ENCODE peak calls at places on chromosomes 7 and 10, in five cellular contexts. One of them, this sample, is unnamed.

GRCh38 chr10:50358925-50359687 is 107.8 kb upstream of the ASAH2 start:
- DNase-seq in mesenchymal stem cell: no peak
- DNase-seq in H1: no peak
- DNase-seq in neuronal stem cell: no peak
- DNase-seq in H9: no peak
- DNase-seq in this sample: no peak

GRCh38 chr7:122256036-122256805 is 48.3 kb downstream of the FEZF1 start:
- DNase-seq in mesenchymal stem cell: no peak
- DNase-seq in neuronal stem cell: no peak
- DNase-seq in H1: no peak
- DNase-seq in H9: no peak
- DNase-seq in this sample: no peak

GRCh38 chr10:132468201-132468600 is 69.4 kb upstream of the INPP5A start:
- DNase-seq in H1: no peak
- DNase-seq in neuronal stem cell: no peak
- DNase-seq in mesenchymal stem cell: no peak
- DNase-seq in H9: no peak
- DNase-seq in this sample: no peak

GRCh38 chr10:86687750-86688149 is 19.4 kb downstream of the LDB3 start:
- DNase-seq in H1: no peak
- DNase-seq in neuronal stem cell: no peak
- DNase-seq in H9: no peak
- DNase-seq in mesenchymal stem cell: peak; percentile 73
- DNase-seq in this sample: peak; percentile 12

GRCh38 chr10:126839094-126839761 is 66.0 kb upstream of the DOCK1 start:
- DNase-seq in neuronal stem cell: no peak
- DNase-seq in H9: no peak
- DNase-seq in H1: no peak
- DNase-seq in mesenchymal stem cell: no peak
- DNase-seq in this sample: no peak

GRCh38 chr10:73793456-73793855 is 8.1 kb downstream of the ZSWIM8 start:
- DNase-seq in H1: no peak
- DNase-seq in mesenchymal stem cell: no peak
- DNase-seq in neuronal stem cell: no peak
- DNase-seq in H9: no peak
- DNase-seq in this sample: no peak

GRCh38 chr7:80869821-80870751 is 48.8 kb downstream of the SEMA3C start:
- DNase-seq in H9: no peak
- DNase-seq in mesenchymal stem cell: no peak
- DNase-seq in H1: no peak
- DNase-seq in neuronal stem cell: no peak
- DNase-seq in this sample: peak; percentile 46

GRCh38 chr7:33039257-33039904 is 23.2 kb downstream of the NT5C3A start:
- DNase-seq in mesenchymal stem cell: peak; percentile 59
- DNase-seq in neuronal stem cell: no peak
- DNase-seq in H9: no peak
- DNase-seq in H1: no peak
- DNase-seq in this sample: no peak

GRCh38 chr10:47287805-47288204 is 12.2 kb upstream of the GDF10 start:
- DNase-seq in mesenchymal stem cell: no peak
- DNase-seq in H1: no peak
- DNase-seq in neuronal stem cell: no peak
- DNase-seq in H9: no peak
- DNase-seq in this sample: no peak

GRCh38 chr10:91796332-91797076 is 1.7 kb upstream of the TNKS2 start:
- DNase-seq in H9: peak; percentile 66
- DNase-seq in H1: no peak
- DNase-seq in neuronal stem cell: no peak
- DNase-seq in mesenchymal stem cell: peak; percentile 21
- DNase-seq in this sample: peak; percentile 38

GRCh38 chr10:124674768-124675222 is 69.4 kb downstream of the FAM53B start:
- DNase-seq in H9: no peak
- DNase-seq in mesenchymal stem cell: no peak
- DNase-seq in H1: no peak
- DNase-seq in neuronal stem cell: no peak
- DNase-seq in this sample: no peak

GRCh38 chr10:37707829-37708578 is 149.4 kb downstream of the ZNF248 start:
- DNase-seq in neuronal stem cell: no peak
- DNase-seq in H1: no peak
- DNase-seq in mesenchymal stem cell: no peak
- DNase-seq in H9: no peak
- DNase-seq in this sample: no peak

GRCh38 chr10:43026039-43026973 is 50.6 kb upstream of the RET start:
- DNase-seq in H9: peak; percentile 83
- DNase-seq in H1: no peak
- DNase-seq in neuronal stem cell: no peak
- DNase-seq in mesenchymal stem cell: no peak
- DNase-seq in this sample: peak; percentile 81

GRCh38 chr10:132292972-132293415 is 14.8 kb downstream of the STK32C start:
- DNase-seq in H9: no peak
- DNase-seq in mesenchymal stem cell: no peak
- DNase-seq in neuronal stem cell: no peak
- DNase-seq in H1: no peak
- DNase-seq in this sample: no peak

GRCh38 chr10:104127411-104127810 is 5.4 kb downstream of the SFR1 start:
- DNase-seq in H9: peak; percentile 62
- DNase-seq in H1: no peak
- DNase-seq in mesenchymal stem cell: no peak
- DNase-seq in neuronal stem cell: peak; percentile 8
- DNase-seq in this sample: no peak

GRCh38 chr7:57774300-57774699 is 324.3 kb downstream of the ZNF716 start:
- DNase-seq in H9: no peak
- DNase-seq in H1: no peak
- DNase-seq in neuronal stem cell: no peak
- DNase-seq in mesenchymal stem cell: no peak
- DNase-seq in this sample: no peak

GRCh38 chr10:132247943-132248342 is 59.8 kb downstream of the STK32C start:
- DNase-seq in H9: no peak
- DNase-seq in mesenchymal stem cell: no peak
- DNase-seq in neuronal stem cell: no peak
- DNase-seq in H1: no peak
- DNase-seq in this sample: no peak

GRCh38 chr10:98236866-98237265 is 31.1 kb downstream of the LOXL4 start:
- DNase-seq in neuronal stem cell: no peak
- DNase-seq in mesenchymal stem cell: no peak
- DNase-seq in H9: no peak
- DNase-seq in H1: no peak
- DNase-seq in this sample: no peak

GRCh38 chr10:114400091-114400490 is 4.2 kb downstream of the AFAP1L2 start:
- DNase-seq in neuronal stem cell: no peak
- DNase-seq in H1: no peak
- DNase-seq in H9: no peak
- DNase-seq in mesenchymal stem cell: peak; percentile 89
- DNase-seq in this sample: no peak

GRCh38 chr10:22316286-22317120 is at the start of gene COMMD3:
- DNase-seq in mesenchymal stem cell: peak; percentile 90
- DNase-seq in H9: peak; percentile 77
- DNase-seq in H1: no peak
- DNase-seq in neuronal stem cell: peak; percentile 90
- DNase-seq in this sample: peak; percentile 93

GRCh38 chr7:142886866-142887265 is 1.3 kb upstream of the TRPV6 start:
- DNase-seq in H9: peak; percentile 8
- DNase-seq in neuronal stem cell: no peak
- DNase-seq in mesenchymal stem cell: no peak
- DNase-seq in H1: no peak
- DNase-seq in this sample: no peak

GRCh38 chr7:106111671-106112117 is 418 bp downstream of the SYPL1 start:
- DNase-seq in mesenchymal stem cell: peak; percentile 73
- DNase-seq in H9: no peak
- DNase-seq in H1: no peak
- DNase-seq in neuronal stem cell: no peak
- DNase-seq in this sample: peak; percentile 66

GRCh38 chr7:85776691-85777363 is 590.0 kb upstream of the SEMA3D start:
- DNase-seq in H1: no peak
- DNase-seq in H9: no peak
- DNase-seq in mesenchymal stem cell: no peak
- DNase-seq in neuronal stem cell: no peak
- DNase-seq in this sample: no peak

GRCh38 chr7:1819258-1819841 is 149.3 kb downstream of the ELFN1 start:
- DNase-seq in mesenchymal stem cell: no peak
- DNase-seq in neuronal stem cell: no peak
- DNase-seq in H1: no peak
- DNase-seq in H9: no peak
- DNase-seq in this sample: no peak

GRCh38 chr10:5606864-5607263 is 59.5 kb downstream of the ASB13 start:
- DNase-seq in mesenchymal stem cell: no peak
- DNase-seq in neuronal stem cell: no peak
- DNase-seq in H1: no peak
- DNase-seq in H9: no peak
- DNase-seq in this sample: no peak

GRCh38 chr7:142110098-142110497 is 1.4 kb upstream of the MGAM2 start:
- DNase-seq in H1: no peak
- DNase-seq in H9: no peak
- DNase-seq in mesenchymal stem cell: no peak
- DNase-seq in neuronal stem cell: no peak
- DNase-seq in this sample: no peak

GRCh38 chr10:91804126-91804510 is 5.9 kb downstream of the TNKS2 start:
- DNase-seq in H1: no peak
- DNase-seq in mesenchymal stem cell: no peak
- DNase-seq in H9: no peak
- DNase-seq in neuronal stem cell: no peak
- DNase-seq in this sample: no peak

GRCh38 chr7:37540917-37541316 is 92.3 kb upstream of the ELMO1 start:
- DNase-seq in mesenchymal stem cell: no peak
- DNase-seq in H9: no peak
- DNase-seq in neuronal stem cell: no peak
- DNase-seq in H1: no peak
- DNase-seq in this sample: no peak

GRCh38 chr7:16315280-16315679 is 106.1 kb downstream of the CRPPA start:
- DNase-seq in H1: no peak
- DNase-seq in neuronal stem cell: no peak
- DNase-seq in mesenchymal stem cell: no peak
- DNase-seq in H9: no peak
- DNase-seq in this sample: no peak

GRCh38 chr10:100739516-100740368 is 5.6 kb upstream of the PAX2 start:
- DNase-seq in H1: no peak
- DNase-seq in mesenchymal stem cell: no peak
- DNase-seq in neuronal stem cell: no peak
- DNase-seq in H9: peak; percentile 76
- DNase-seq in this sample: no peak

GRCh38 chr7:1005303-1005702 is 22.3 kb downstream of the CYP2W1 start:
- DNase-seq in neuronal stem cell: no peak
- DNase-seq in mesenchymal stem cell: no peak
- DNase-seq in H9: no peak
- DNase-seq in H1: no peak
- DNase-seq in this sample: no peak

GRCh38 chr7:137985253-137985896 is 16.5 kb downstream of the CREB3L2 start:
- DNase-seq in neuronal stem cell: no peak
- DNase-seq in mesenchymal stem cell: no peak
- DNase-seq in H9: no peak
- DNase-seq in H1: no peak
- DNase-seq in this sample: peak; percentile 78

GRCh38 chr10:95860486-95861040 is 47.2 kb upstream of the CC2D2B start:
- DNase-seq in neuronal stem cell: no peak
- DNase-seq in mesenchymal stem cell: no peak
- DNase-seq in H1: no peak
- DNase-seq in H9: no peak
- DNase-seq in this sample: no peak

GRCh38 chr7:93331706-93332105 is 99.5 kb downstream of the VPS50 start:
- DNase-seq in neuronal stem cell: no peak
- DNase-seq in H1: no peak
- DNase-seq in H9: no peak
- DNase-seq in mesenchymal stem cell: no peak
- DNase-seq in this sample: no peak

GRCh38 chr10:123236122-123236521 is 81.9 kb downstream of the BUB3 start:
- DNase-seq in neuronal stem cell: no peak
- DNase-seq in H1: no peak
- DNase-seq in mesenchymal stem cell: no peak
- DNase-seq in H9: no peak
- DNase-seq in this sample: no peak

GRCh38 chr10:56586391-56586790 is 225.3 kb upstream of the ZWINT start:
- DNase-seq in H1: no peak
- DNase-seq in mesenchymal stem cell: no peak
- DNase-seq in neuronal stem cell: peak; percentile 26
- DNase-seq in H9: peak; percentile 41
- DNase-seq in this sample: no peak

GRCh38 chr10:86775056-86775858 is 18.8 kb downstream of the BMPR1A start:
- DNase-seq in H1: no peak
- DNase-seq in neuronal stem cell: no peak
- DNase-seq in mesenchymal stem cell: peak; percentile 85
- DNase-seq in H9: no peak
- DNase-seq in this sample: peak; percentile 2

GRCh38 chr7:47633134-47633533 is 51.2 kb upstream of the TNS3 start:
- DNase-seq in H9: no peak
- DNase-seq in neuronal stem cell: no peak
- DNase-seq in mesenchymal stem cell: no peak
- DNase-seq in H1: no peak
- DNase-seq in this sample: no peak
- H3K4ac ChIP-seq in H9: no peak overlapping the region
- H3K4ac ChIP-seq in neuronal stem cell: no peak overlapping the region
- H3K4ac ChIP-seq in mesenchymal stem cell: no peak overlapping the region
- H3K4ac ChIP-seq in H1: no peak overlapping the region
- H3K4ac ChIP-seq in this sample: no peak overlapping the region

GRCh38 chr10:89242840-89243586 is 8.6 kb downstream of the LIPA start:
- DNase-seq in H9: no peak
- DNase-seq in mesenchymal stem cell: no peak
- DNase-seq in H1: no peak
- DNase-seq in neuronal stem cell: no peak
- DNase-seq in this sample: no peak
- H3K4me1 ChIP-seq in H9: peaks cover 13% of the 10 kb centered on the region
- H3K4me1 ChIP-seq in mesenchymal stem cell: no peaks in the 10 kb centered on the region
- H3K4me1 ChIP-seq in H1: peaks cover 8% of the 10 kb centered on the region
- H3K4me1 ChIP-seq in neuronal stem cell: peaks cover 7% of the 10 kb centered on the region
- H3K4me1 ChIP-seq in this sample: peaks cover 9% of the 10 kb centered on the region

GRCh38 chr10:113207924-113208323 is 257.9 kb downstream of the TCF7L2 start:
- DNase-seq in H1: no peak
- DNase-seq in mesenchymal stem cell: no peak
- DNase-seq in neuronal stem cell: no peak
- DNase-seq in H9: no peak
- DNase-seq in this sample: no peak
- H2BK12ac ChIP-seq in H1: no peak overlapping the region
- H2BK12ac ChIP-seq in mesenchymal stem cell: no peak overlapping the region
- H2BK12ac ChIP-seq in neuronal stem cell: no peak overlapping the region
- H2BK12ac ChIP-seq in H9: no peak overlapping the region
- H2BK12ac ChIP-seq in this sample: no peak overlapping the region

GRCh38 chr7:130894146-130895005 is 160.4 kb upstream of the KLF14 start:
- DNase-seq in H1: no peak
- DNase-seq in mesenchymal stem cell: peak; percentile 77
- DNase-seq in H9: no peak
- DNase-seq in neuronal stem cell: no peak
- DNase-seq in this sample: no peak
- H3K4ac ChIP-seq in H1: no peak overlapping the region
- H3K4ac ChIP-seq in mesenchymal stem cell: no peak overlapping the region
- H3K4ac ChIP-seq in H9: no peak overlapping the region
- H3K4ac ChIP-seq in neuronal stem cell: no peak overlapping the region
- H3K4ac ChIP-seq in this sample: no peak overlapping the region